ENCODE peak calls at places on chromosomes 7 and 10, in five cellular contexts. L is mesendoderm, M is neuronal stem cell, Z is IMR-90, U is H1. T is an unnamed sample.

GRCh38 chr7:79240413-79240812 is 213.1 kb downstream of the MAGI2 start:
- DNase-seq in M (no peak), L (no peak), U (no peak), Z (no peak), T (no peak)

GRCh38 chr10:1366811-1367425 is 310.7 kb downstream of the WDR37 start:
- DNase-seq in L (no peak), Z (no peak), U (no peak), M (no peak), T (no peak)

GRCh38 chr7:45872116-45873034 is 507 bp downstream of the CCDC201 start:
- DNase-seq in M (peak; percentile 26), U (no peak), L (peak; percentile 58), Z (no peak), T (peak; percentile 60)

GRCh38 chr7:40516376-40516775 is 381.6 kb downstream of the SUGCT start:
- DNase-seq in M (no peak), U (no peak), Z (peak; percentile 58), L (no peak), T (no peak)

GRCh38 chr7:142557971-142558582 is 191.2 kb upstream of the PRSS1 start:
- DNase-seq in Z (peak; percentile 72), L (peak; percentile 87), U (peak; percentile 23), M (peak; percentile 9), T (peak; percentile 70)

GRCh38 chr10:50260791-50261281 is 9.5 kb upstream of the ASAH2 start:
- DNase-seq in U (no peak), Z (peak; percentile 11), L (no peak), M (no peak), T (no peak)

GRCh38 chr10:5484205-5484604 is 15.2 kb downstream of the CALML5 start:
- DNase-seq in U (no peak), M (no peak), L (no peak), Z (peak; percentile 52), T (no peak)

GRCh38 chr10:521261-521660 is 168.2 kb downstream of the DIP2C start:
- DNase-seq in Z (no peak), L (no peak), U (no peak), M (no peak), T (no peak)

GRCh38 chr7:57204411-57204811 is 72.2 kb upstream of the ZNF479 start:
- DNase-seq in L (no peak), U (no peak), M (no peak), Z (no peak), T (no peak)

GRCh38 chr7:4842302-4843064 is 19.3 kb downstream of the PAPOLB start:
- DNase-seq in L (no peak), M (no peak), Z (peak; percentile 13), U (no peak), T (no peak)

GRCh38 chr10:122568551-122568950 is 8.0 kb downstream of the DMBT1 start:
- DNase-seq in Z (no peak), M (no peak), L (no peak), U (no peak), T (no peak)

GRCh38 chr7:42232275-42232674 is 4.7 kb downstream of the GLI3 start:
- DNase-seq in Z (peak; percentile 31), U (no peak), M (no peak), L (peak; percentile 76), T (no peak)

GRCh38 chr7:139570119-139570518 is 46.6 kb downstream of the CLEC2L start:
- DNase-seq in U (no peak), M (peak; percentile 32), L (peak; percentile 40), Z (no peak), T (no peak)

GRCh38 chr7:6607651-6608051 is 7.8 kb upstream of the ZNF853 start:
- DNase-seq in L (no peak), M (no peak), Z (no peak), U (no peak), T (no peak)

GRCh38 chr7:73995330-73995729 is 32.6 kb upstream of the ELN start:
- DNase-seq in L (no peak), M (no peak), Z (peak; percentile 86), U (no peak), T (no peak)

GRCh38 chr7:92621026-92621540 is 30.9 kb upstream of the FAM133B start:
- DNase-seq in M (peak; percentile 23), Z (peak; percentile 94), L (peak; percentile 57), U (no peak), T (no peak)

GRCh38 chr7:123643495-123644428 is 11.9 kb upstream of the LMOD2 start:
- DNase-seq in L (peak; percentile 86), U (peak; percentile 33), M (peak; percentile 61), Z (peak; percentile 70), T (peak; percentile 74)

GRCh38 chr10:87927091-87927490 is 63.7 kb downstream of the PTEN start:
- DNase-seq in U (no peak), Z (no peak), L (no peak), M (no peak), T (no peak)

GRCh38 chr7:81594767-81595166 is 175.1 kb downstream of the HGF start:
- DNase-seq in U (no peak), Z (peak; percentile 40), M (no peak), L (no peak), T (no peak)

GRCh38 chr7:151060416-151061234 is 1.2 kb downstream of the SLC4A2 start:
- DNase-seq in U (no peak), M (peak; percentile 63), Z (no peak), L (peak; percentile 29), T (no peak)

GRCh38 chr7:142441074-142441403 is 183.2 kb upstream of the PRSS58 start:
- DNase-seq in U (no peak), Z (no peak), M (no peak), L (peak; percentile 48), T (no peak)

GRCh38 chr10:124185074-124185473 is 91.7 kb upstream of the CHST15 start:
- DNase-seq in M (no peak), Z (no peak), U (no peak), L (peak; percentile 22), T (no peak)

GRCh38 chr7:25894002-25894901 is 257.7 kb upstream of the NFE2L3 start:
- DNase-seq in M (no peak), L (peak; percentile 92), Z (no peak), U (peak; percentile 13), T (peak; percentile 75)

GRCh38 chr10:50469288-50469687 is 154.5 kb downstream of the SGMS1 start:
- DNase-seq in Z (peak; percentile 55), M (no peak), U (no peak), L (no peak), T (no peak)

GRCh38 chr7:106047818-106048490 is 64.2 kb downstream of the SYPL1 start:
- DNase-seq in M (no peak), Z (no peak), U (no peak), L (no peak), T (no peak)

GRCh38 chr10:124611738-124612137 is 132.4 kb downstream of the FAM53B start:
- DNase-seq in U (no peak), Z (no peak), L (no peak), M (no peak), T (no peak)

GRCh38 chr10:17533731-17534130 is 79.3 kb upstream of the ST8SIA6 start:
- DNase-seq in L (no peak), M (no peak), U (no peak), Z (peak; percentile 45), T (no peak)

GRCh38 chr7:74401137-74401859 is 52.4 kb upstream of the GTF2IRD1 start:
- DNase-seq in U (peak; percentile 82), Z (peak; percentile 41), L (peak; percentile 76), M (peak; percentile 79), T (peak; percentile 83)

GRCh38 chr10:46528675-46529615 is 27.5 kb downstream of the GPRIN2 start:
- DNase-seq in U (no peak), M (no peak), L (no peak), Z (no peak), T (no peak)

GRCh38 chr10:12796431-12797185 is 204.9 kb downstream of the CCDC3 start:
- DNase-seq in M (no peak), U (no peak), Z (no peak), L (no peak), T (no peak)

GRCh38 chr7:128427289-128427891 is 17.6 kb upstream of the IMPDH1 start:
- DNase-seq in Z (peak; percentile 58), U (no peak), M (peak; percentile 61), L (peak; percentile 70), T (no peak)

DNA sequence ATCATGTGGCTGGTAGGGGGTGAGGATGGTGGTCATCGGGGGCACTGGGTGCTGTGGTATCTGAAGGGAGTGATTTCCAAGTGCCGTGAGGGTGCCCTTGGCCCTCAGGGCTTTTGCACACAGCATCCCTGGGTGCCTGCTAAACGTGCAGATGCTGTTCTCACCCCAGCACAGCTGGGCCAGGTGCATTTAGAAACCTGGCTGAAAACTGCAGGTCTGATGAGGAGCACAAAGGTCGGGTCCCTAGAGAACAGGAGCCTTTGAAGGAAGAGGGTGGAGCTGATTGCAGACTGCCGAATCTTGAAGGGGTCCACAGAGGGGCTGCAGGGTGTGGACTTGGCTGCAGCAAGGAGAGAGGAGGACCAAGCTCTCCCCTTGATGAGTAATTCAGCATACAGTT is 32.0 kb downstream of the ZMIZ1 start:
- DNase-seq in U (no peak), L (no peak), Z (no peak), M (no peak), T (no peak)
- H3K18ac ChIP-seq in U (no peak overlapping the region), L (no peak overlapping the region), Z (no peak overlapping the region), M (peak overlapping the region; percentile 33), T (no peak overlapping the region)

GRCh38 chr7:137956591-137956990 is 45.3 kb downstream of the CREB3L2 start:
- DNase-seq in Z (no peak), L (no peak), U (no peak), M (no peak), T (no peak)
- H3K18ac ChIP-seq in Z (no peak overlapping the region), L (no peak overlapping the region), U (no peak overlapping the region), M (no peak overlapping the region), T (no peak overlapping the region)

DNA sequence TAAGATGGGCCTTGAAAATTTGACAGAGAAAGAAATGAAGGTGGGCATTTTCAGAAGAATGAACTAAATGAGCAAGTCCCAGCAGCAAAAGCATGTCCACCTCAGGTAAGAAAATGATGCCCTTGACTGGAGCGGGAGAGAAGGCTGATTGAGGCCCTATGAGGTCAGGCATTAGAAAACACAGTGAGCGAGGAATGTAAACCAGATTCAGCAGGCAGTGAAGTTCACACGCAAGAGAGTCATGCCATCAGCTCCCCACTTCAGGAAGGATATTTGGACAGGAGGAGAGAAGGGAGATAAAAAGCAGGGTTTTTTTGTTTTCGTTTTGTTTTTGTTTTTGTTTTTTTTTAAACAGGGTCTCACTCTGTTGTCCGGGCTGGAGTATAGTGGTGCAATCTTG is 166.4 kb downstream of the PPP1R17 start:
- DNase-seq in Z (peak; percentile 35), M (no peak), L (peak; percentile 7), U (no peak), T (no peak)
- H3K18ac ChIP-seq in Z (no peak overlapping the region), M (no peak overlapping the region), L (no peak overlapping the region), U (no peak overlapping the region), T (no peak overlapping the region)

DNA sequence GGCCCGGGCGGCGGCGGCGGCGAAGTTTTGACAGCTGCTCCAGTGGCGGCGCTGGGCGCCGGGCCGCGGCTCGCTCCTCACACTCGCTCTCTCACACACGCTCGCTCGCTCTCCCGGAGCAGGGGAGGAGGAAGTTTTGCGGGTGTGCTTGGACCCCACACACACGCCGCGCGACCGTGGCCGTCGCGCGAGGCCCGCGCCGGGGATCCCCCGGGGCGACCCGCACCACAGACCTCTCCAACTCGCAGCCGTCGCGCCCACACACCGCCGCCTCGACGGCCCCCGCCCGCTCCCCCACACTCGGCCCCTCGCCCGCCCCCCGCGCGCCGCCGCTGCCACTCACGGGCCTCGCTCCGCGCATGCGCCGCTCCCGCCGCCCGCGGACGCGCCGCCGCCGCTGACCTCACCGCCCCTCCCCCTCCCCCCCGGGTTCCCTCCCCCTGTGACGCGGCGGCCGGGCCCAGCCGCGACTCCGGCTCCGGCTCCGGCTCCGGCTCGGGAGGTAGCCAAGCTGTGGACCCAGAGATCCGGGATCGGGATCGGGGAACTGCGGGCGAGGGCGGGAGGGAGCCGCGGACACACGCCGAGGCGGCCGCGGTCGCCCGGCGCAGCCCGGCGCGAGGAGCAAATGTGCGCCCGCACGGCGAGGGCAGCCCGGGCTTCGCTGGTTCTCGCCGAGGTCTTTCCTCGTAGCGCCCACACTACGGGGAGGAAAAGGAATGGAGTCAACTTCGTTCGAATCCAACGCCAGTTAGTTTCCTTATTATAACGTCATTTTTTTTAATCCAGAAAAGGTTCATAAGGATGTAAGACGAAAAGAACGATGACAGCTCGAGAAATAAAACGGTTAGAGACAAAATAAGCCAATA is 710 bp upstream of the KMT2C start:
- DNase-seq in Z (peak; percentile 89), U (peak; percentile 69), L (peak; percentile 95), M (peak; percentile 91), T (peak; percentile 93)
- H3K18ac ChIP-seq in Z (no peak overlapping the region), U (no peak overlapping the region), L (peak overlapping the region; percentile 95), M (peak overlapping the region; percentile 83), T (no peak overlapping the region)